ENCODE peak calls at places on chromosomes 6 and 20, in five cellular contexts. S is stomach; L is CD8-positive, alpha-beta T cell; D is heart left ventricle; N is tibial nerve. G is an unnamed sample.
A peak's percentile ranks its signal among the peaks of the same experiment; 100 is the strongest.

GRCh38 chr20:14622796-14623195 is 285.4 kb upstream of the FLRT3 start:
- DNase-seq in S (peak; percentile 32), D (no peak), L (no peak), N (no peak), G (no peak)

GRCh38 chr6:44563397-44563796 is 175.9 kb downstream of the CDC5L start:
- DNase-seq in N (no peak), L (no peak), D (no peak), S (no peak), G (no peak)

GRCh38 chr6:129686941-129687627 is 22.9 kb downstream of the ARHGAP18 start:
- DNase-seq in D (no peak), N (no peak), S (no peak), L (peak; percentile 11), G (peak; percentile 72)

GRCh38 chr20:58054744-58055373 is 173.6 kb downstream of the ANKRD60 start:
- DNase-seq in S (no peak), D (peak; percentile 54), N (no peak), L (no peak), G (no peak)

GRCh38 chr6:165886169-165886568 is 223.1 kb upstream of the PDE10A start:
- DNase-seq in N (no peak), D (no peak), L (no peak), S (no peak), G (no peak)

GRCh38 chr20:38418509-38419204 is 16.5 kb downstream of the SNHG17 start:
- DNase-seq in N (no peak), L (no peak), S (peak; percentile 35), D (peak; percentile 76), G (no peak)

GRCh38 chr6:39302669-39303424 is 11.4 kb downstream of the KCNK17 start:
- DNase-seq in D (peak; percentile 84), S (peak; percentile 88), N (peak; percentile 83), L (peak; percentile 78), G (peak; percentile 94)

GRCh38 chr20:14481863-14482262 is 144.5 kb upstream of the FLRT3 start:
- DNase-seq in D (no peak), L (no peak), N (no peak), S (no peak), G (no peak)

GRCh38 chr20:22584630-22584921 is 204 bp upstream of the FOXA2 start:
- DNase-seq in L (no peak), N (no peak), S (peak; percentile 92), D (no peak), G (peak; percentile 67)

GRCh38 chr20:34300809-34301586 is 2.2 kb downstream of the AHCY start:
- DNase-seq in N (no peak), D (peak; percentile 63), S (no peak), L (no peak), G (no peak)

GRCh38 chr6:84645000-84645399 is 119.4 kb downstream of the TBX18 start:
- DNase-seq in S (no peak), D (no peak), N (no peak), L (no peak), G (no peak)

GRCh38 chr20:35702051-35702823 is 3.0 kb downstream of the ROMO1 start:
- DNase-seq in S (no peak), D (no peak), L (no peak), N (no peak), G (no peak)

GRCh38 chr6:154613137-154613676 is 102.7 kb upstream of the CNKSR3 start:
- DNase-seq in N (no peak), S (no peak), L (no peak), D (no peak), G (no peak)

GRCh38 chr6:121694389-121695185 is 259.1 kb downstream of the GJA1 start:
- DNase-seq in D (no peak), L (no peak), N (no peak), S (no peak), G (no peak)

GRCh38 chr6:82057846-82058554 is 189.5 kb downstream of the IBTK start:
- DNase-seq in N (no peak), L (no peak), D (no peak), S (no peak), G (no peak)

GRCh38 chr20:4781637-4782349 is 60.1 kb downstream of the PRND start:
- DNase-seq in N (no peak), L (no peak), D (no peak), S (no peak), G (no peak)

GRCh38 chr6:167569879-167570278 is 245.0 kb downstream of the TTLL2 start:
- DNase-seq in D (no peak), N (no peak), S (no peak), L (no peak), G (no peak)

GRCh38 chr6:20542927-20543602 is 8.8 kb downstream of the CDKAL1 start:
- DNase-seq in S (no peak), L (no peak), D (no peak), N (no peak), G (no peak)

GRCh38 chr6:150939399-150939798 is 73.9 kb downstream of the MTHFD1L start:
- DNase-seq in S (no peak), L (no peak), D (no peak), N (no peak), G (no peak)

GRCh38 chr6:73719041-73719440 is 23.0 kb downstream of the CD109 start:
- DNase-seq in N (no peak), L (no peak), S (no peak), D (no peak), G (no peak)

GRCh38 chr20:38165966-38166706 is 1.1 kb upstream of the TGM2 start:
- DNase-seq in S (no peak), L (no peak), N (no peak), D (no peak), G (no peak)

GRCh38 chr6:106188104-106188794 is 102.1 kb downstream of the PRDM1 start:
- DNase-seq in D (no peak), L (no peak), S (no peak), N (no peak), G (no peak)

GRCh38 chr20:62548483-62548882 is 72.7 kb upstream of the GATA5 start:
- DNase-seq in D (no peak), S (no peak), N (no peak), L (no peak), G (no peak)

GRCh38 chr6:109978174-109979032 is at the start of gene GPR6:
- DNase-seq in N (no peak), D (peak; percentile 64), L (peak; percentile 13), S (peak; percentile 59), G (no peak)

GRCh38 chr20:12455152-12455551 is 537.5 kb downstream of the BTBD3 start:
- DNase-seq in D (no peak), N (no peak), S (no peak), L (no peak), G (no peak)

GRCh38 chr6:154468760-154469159 is 41.7 kb downstream of the CNKSR3 start:
- DNase-seq in D (no peak), L (no peak), N (no peak), S (no peak), G (no peak)

DNA sequence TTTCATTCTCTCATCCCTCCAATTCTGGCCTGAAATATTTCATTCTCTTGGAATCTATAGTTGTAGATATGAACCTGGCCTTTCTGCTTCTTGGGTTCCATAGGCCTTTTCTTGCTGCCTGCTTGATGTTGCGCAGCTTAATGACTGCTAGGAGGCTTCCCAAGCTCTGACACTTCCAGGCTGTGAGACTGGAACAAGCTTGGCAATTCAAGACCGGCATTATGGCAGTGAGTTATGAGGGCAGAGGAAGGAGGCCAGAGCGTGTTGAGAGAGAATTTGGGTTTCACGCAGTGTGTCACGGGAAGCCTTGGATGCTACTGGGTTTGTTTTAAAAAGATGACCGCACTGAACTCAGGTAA is 948 bp upstream of the DNAJC5 start:
- DNase-seq in L (no peak), S (no peak), N (no peak), D (no peak), G (no peak)
- H3K4me3 ChIP-seq in L (no peak overlapping the region), S (peak overlapping the region; percentile 72), N (peak overlapping the region; percentile 37), D (peak overlapping the region; percentile 68), G (peak overlapping the region; percentile 87)

DNA sequence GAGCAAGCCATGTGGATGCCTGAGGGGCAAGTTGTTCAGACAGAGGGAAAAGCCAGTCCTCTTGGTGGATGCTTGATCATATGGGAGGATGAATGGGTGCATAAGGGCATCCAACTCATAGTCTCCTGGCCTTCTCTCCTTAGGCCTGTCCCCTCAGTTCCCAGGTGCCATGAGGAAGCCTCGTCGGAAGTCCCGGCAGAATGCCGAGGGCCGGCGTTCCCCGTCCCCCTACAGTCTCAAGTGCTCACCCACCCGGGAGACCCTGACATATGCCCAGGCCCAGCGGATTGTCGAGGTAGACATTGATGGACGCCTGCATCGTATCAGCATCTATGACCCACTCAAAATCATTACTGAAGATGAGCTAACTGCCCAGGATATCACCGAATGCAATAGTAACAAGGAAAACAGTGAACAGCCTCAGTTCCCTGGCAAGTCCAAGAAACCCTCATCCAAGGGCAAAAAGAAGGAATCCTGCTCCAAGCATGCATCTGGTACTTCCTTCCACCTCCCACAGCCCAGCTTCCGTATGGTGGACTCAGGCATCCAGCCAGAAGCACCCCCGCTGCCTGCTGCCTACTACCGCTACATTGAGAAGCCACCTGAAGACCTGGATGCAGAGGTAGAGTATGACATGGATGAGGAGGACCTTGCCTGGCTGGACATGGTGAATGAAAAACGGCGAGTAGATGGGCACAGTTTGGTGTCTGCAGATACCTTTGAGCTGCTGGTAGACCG is 3.8 kb downstream of the BRPF3 start:
- DNase-seq in N (no peak), L (no peak), S (no peak), D (no peak), G (no peak)
- H3K36me3 ChIP-seq in N (no peaks in the 10 kb centered on the region), L (peaks cover 12% of the 10 kb centered on the region), S (peaks cover 53% of the 10 kb centered on the region), D (peaks cover 52% of the 10 kb centered on the region), G (no peaks in the 10 kb centered on the region)

GRCh38 chr20:10216146-10216741 is 2.4 kb upstream of the SNAP25 start:
- DNase-seq in D (no peak), L (no peak), N (no peak), S (no peak), G (no peak)

GRCh38 chr20:10218536-10219451 is at the start of gene SNAP25:
- DNase-seq in L (no peak), S (peak; percentile 41), D (no peak), N (no peak), G (no peak)

GRCh38 chr20:10209091-10209490 is 9.5 kb upstream of the SNAP25 start:
- DNase-seq in L (no peak), S (no peak), D (no peak), N (no peak), G (no peak)

GRCh38 chr20:10217517-10218410 is 866 bp upstream of the SNAP25 start:
- DNase-seq in N (no peak), D (no peak), S (no peak), L (no peak), G (no peak)

DNA sequence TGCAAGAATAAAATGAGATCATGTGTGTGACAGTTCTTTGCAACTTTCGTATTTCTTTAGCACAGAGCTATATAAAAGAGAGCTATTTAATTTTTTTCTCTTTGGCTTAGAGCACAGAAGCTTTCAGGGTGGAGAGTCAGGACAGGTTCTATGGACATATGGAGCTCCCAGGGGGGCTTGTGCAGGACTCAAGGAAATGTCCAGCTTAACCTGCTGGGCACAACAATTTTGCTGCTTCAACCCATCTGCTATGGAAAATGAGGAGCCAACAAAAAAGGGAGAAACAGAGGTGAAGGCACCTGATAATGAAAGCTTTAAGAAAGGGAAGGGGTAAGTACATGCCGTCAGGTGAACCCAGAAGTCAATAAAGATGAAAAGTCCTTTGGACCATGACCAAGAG is 5.1 kb upstream of the SNAP25 start:
- DNase-seq in D (no peak), L (no peak), N (no peak), S (no peak), G (no peak)
- TF ChIP-seq CTCF in D (no peak), L (no peak), N (no peak), S (no peak), G (no peak)

DNA sequence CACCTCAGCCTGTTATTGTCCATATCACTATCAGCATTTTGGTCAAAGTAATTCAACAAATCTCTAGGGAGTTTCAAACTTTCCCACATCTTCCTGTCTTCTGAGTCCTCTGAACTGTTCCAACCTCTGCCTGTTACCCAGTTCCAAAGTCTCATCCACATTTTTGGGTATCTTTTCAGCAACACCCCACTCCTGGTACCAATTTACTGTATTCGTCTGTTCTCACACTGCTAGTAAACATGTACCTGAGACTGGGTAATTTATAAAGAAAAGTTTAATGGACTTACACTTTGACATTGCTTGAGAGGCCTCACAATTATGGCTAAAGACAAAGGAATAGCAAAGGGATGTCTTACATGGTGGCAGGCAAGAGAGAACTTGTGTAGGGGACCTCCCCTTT is 224.2 kb downstream of the ADGRB3 start:
- DNase-seq in L (no peak), N (no peak), S (no peak), D (no peak), G (no peak)
- H3K4me3 ChIP-seq in L (no peak overlapping the region), N (no peak overlapping the region), S (no peak overlapping the region), D (no peak overlapping the region), G (no peak overlapping the region)

G was measured in Peyer's patch.